ENCODE peak calls at places on chromosome 13, in six cellular contexts. P is SW480; C is T-helper 1 cell; X is GM23338; J is HFF-Myc; Q is effector CD4-positive, alpha-beta T cell. N is an unnamed sample.

GRCh38 chr13:94700536-94700935 is 11.8 kb downstream of the SOX21 start:
- DNase-seq in C (no peak), P (no peak), X (no peak), J (no peak), Q (no peak), N (no peak)

GRCh38 chr13:40192516-40193257 is 473.8 kb downstream of the FOXO1 start:
- DNase-seq in C (no peak), Q (no peak), P (no peak), J (no peak), X (no peak), N (no peak)

GRCh38 chr13:76210262-76210661 is 574.1 kb downstream of the LMO7 start:
- DNase-seq in P (no peak), X (no peak), C (no peak), Q (no peak), J (no peak), N (no peak)

GRCh38 chr13:80475718-80476117 is 134.8 kb upstream of the SPRY2 start:
- DNase-seq in X (peak), C (no peak), J (no peak), Q (no peak), P (no peak), N (no peak)

GRCh38 chr13:50189450-50189849 is 174.2 kb downstream of the KCNRG start:
- DNase-seq in X (peak), C (no peak), J (no peak), Q (no peak), P (no peak), N (no peak)

GRCh38 chr13:86689901-86690300 is 890.7 kb upstream of the SLITRK6 start:
- DNase-seq in X (no peak), J (no peak), P (no peak), Q (no peak), C (no peak), N (no peak)

GRCh38 chr13:108777421-108778420 is 148.3 kb downstream of the MYO16 start:
- DNase-seq in Q (no peak), J (no peak), C (no peak), P (no peak), X (peak), N (no peak)

GRCh38 chr13:83780201-83780600 is 102.1 kb downstream of the SLITRK1 start:
- DNase-seq in X (peak), J (peak), C (no peak), P (no peak), Q (no peak), N (no peak)

GRCh38 chr13:37109080-37109678 is 3.7 kb upstream of the CSNK1A1L start:
- DNase-seq in X (peak), P (peak), Q (no peak), J (peak), C (no peak), N (peak)